ENCODE peak calls at places on chromosomes 11 and 22, in nine cellular contexts. F, O, D, Q, C, V, G, M and B are unnamed samples.

GRCh38 chr22:47107431-47107830 is 345.0 kb downstream of the TBC1D22A start:
- DNase-seq in F (peak), O (peak), M (no peak), Q (no peak), D (peak), C (no peak), G (no peak), V (no peak), B (peak)

GRCh38 chr11:74685905-74686304 is 45.3 kb downstream of the CHRDL2 start:
- DNase-seq in M (no peak), G (no peak), C (peak), Q (peak), V (peak), O (no peak), D (no peak), F (no peak), B (no peak)

GRCh38 chr11:10021563-10021962 is 272.5 kb downstream of the SBF2 start:
- DNase-seq in F (no peak), G (no peak), M (no peak), D (no peak), V (no peak), O (no peak), Q (no peak), C (no peak), B (no peak)

GRCh38 chr11:72524711-72525110 is 90.4 kb upstream of the CLPB start:
- DNase-seq in O (peak), Q (no peak), C (no peak), F (peak), V (no peak), M (no peak), G (no peak), D (peak), B (no peak)

GRCh38 chr22:30943368-30943767 is 25.2 kb downstream of the MORC2 start:
- DNase-seq in Q (no peak), D (no peak), V (no peak), M (no peak), O (no peak), G (no peak), C (no peak), F (no peak), B (no peak)

GRCh38 chr11:61754534-61755482 is 2.4 kb downstream of the MYRF start:
- DNase-seq in Q (peak), M (no peak), O (peak), C (no peak), G (no peak), F (no peak), D (no peak), V (no peak), B (no peak)

GRCh38 chr11:890794-891600 is 19.6 kb downstream of the CHID1 start:
- DNase-seq in M (no peak), G (no peak), F (no peak), V (no peak), D (no peak), C (no peak), Q (no peak), O (no peak), B (no peak)

GRCh38 chr22:49638788-49639187 is 188.9 kb downstream of the BRD1 start:
- DNase-seq in O (peak), G (no peak), D (peak), C (no peak), F (no peak), M (no peak), V (no peak), Q (no peak), B (no peak)

GRCh38 chr11:7089328-7090251 is 792 bp downstream of the RBMXL2 start:
- DNase-seq in G (no peak), O (no peak), C (peak), V (no peak), F (no peak), D (no peak), M (no peak), Q (no peak), B (no peak)

GRCh38 chr11:26219506-26220117 is 112.3 kb upstream of the ANO3 start:
- DNase-seq in G (no peak), C (no peak), V (no peak), D (no peak), Q (no peak), F (no peak), M (peak), O (peak), B (no peak)

GRCh38 chr11:104609297-104609696 is 289.0 kb downstream of the CASP12 start:
- DNase-seq in C (no peak), D (peak), O (peak), G (no peak), M (peak), F (peak), V (peak), Q (no peak), B (peak)

GRCh38 chr11:68501813-68502212 is 41.3 kb downstream of the PPP6R3 start:
- DNase-seq in G (no peak), M (no peak), C (no peak), O (no peak), D (no peak), V (no peak), F (no peak), Q (no peak), B (no peak)

GRCh38 chr22:32355760-32356159 is 1.9 kb upstream of the RFPL3 start:
- DNase-seq in C (no peak), O (no peak), G (no peak), M (no peak), D (no peak), F (peak), Q (no peak), V (no peak), B (peak)
- TF ChIP-seq CTCF in C (no peak), O (peak), G (no peak), M (no peak), D (no peak), F (peak), Q (no peak), V (no peak), B (peak)

GRCh38 chr22:37751449-37752188 is 54.8 kb downstream of the TRIOBP start:
- DNase-seq in G (no peak), V (no peak), D (no peak), M (no peak), F (no peak), O (no peak), Q (no peak), C (no peak), B (no peak)

GRCh38 chr22:37750596-37751162 is 53.8 kb downstream of the TRIOBP start:
- DNase-seq in G (no peak), F (no peak), C (no peak), O (no peak), M (no peak), D (no peak), V (no peak), Q (no peak), B (no peak)

GRCh38 chr22:37749831-37750595 is 53.2 kb downstream of the TRIOBP start:
- DNase-seq in G (peak), Q (no peak), D (peak), O (peak), F (peak), M (no peak), C (no peak), V (no peak), B (peak)

GRCh38 chr22:37752189-37753061 is 55.3 kb upstream of the GCAT start:
- DNase-seq in F (peak), C (peak), V (peak), Q (peak), G (peak), M (no peak), D (peak), O (peak), B (peak)

DNA sequence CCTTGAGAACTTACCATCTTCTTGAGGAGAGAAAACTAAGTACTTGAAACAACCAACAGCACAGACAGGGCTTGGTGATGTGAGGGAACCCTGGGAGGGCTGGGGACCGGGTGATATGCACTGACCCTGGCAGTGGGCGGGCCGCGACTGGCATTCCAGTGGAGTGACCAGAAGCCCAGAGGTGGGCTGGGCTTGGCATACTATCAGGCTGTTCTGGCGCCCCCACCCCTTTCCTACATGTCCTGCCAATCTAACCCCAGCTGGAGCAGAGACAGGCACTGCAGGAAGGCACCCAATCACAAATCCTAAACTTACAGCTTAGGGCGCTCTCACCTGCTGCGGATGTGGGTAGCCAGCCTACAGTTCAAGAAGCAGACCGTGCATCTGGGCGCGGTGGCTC is 54.0 kb upstream of the GCAT start:
- DNase-seq in O (no peak), G (no peak), V (no peak), M (no peak), D (no peak), C (no peak), Q (no peak), F (no peak), B (no peak)
- H3K4me3 ChIP-seq in O (no peak), G (no peak), V (no peak), M (no peak), D (no peak), C (no peak), Q (no peak), F (no peak), B (no peak)

GRCh38 chr11:8234425-8234821 is 29.3 kb downstream of the LMO1 start:
- DNase-seq in C (no peak), F (no peak), D (no peak), M (no peak), G (no peak), O (no peak), Q (no peak), V (no peak), B (no peak)
- TF ChIP-seq CTCF in C (no peak), F (no peak), D (no peak), M (no peak), G (no peak), O (peak), Q (no peak), V (no peak), B (peak)

GRCh38 chr22:45262195-45262930 is 21.7 kb upstream of the KIAA0930 start:
- DNase-seq in O (no peak), G (no peak), M (no peak), D (no peak), F (no peak), Q (no peak), C (no peak), V (no peak), B (no peak)
- H3K4me3 ChIP-seq in O (no peak), G (no peak), M (no peak), D (no peak), F (no peak), Q (no peak), C (no peak), V (no peak), B (no peak)

GRCh38 chr11:111762981-111763643 is 3.1 kb downstream of the PPP2R1B start:
- DNase-seq in V (no peak), G (no peak), C (no peak), Q (no peak), M (no peak), D (peak), F (no peak), O (no peak), B (no peak)
- TF ChIP-seq CTCF in V (no peak), G (no peak), C (no peak), Q (no peak), M (no peak), D (peak), F (no peak), O (peak), B (peak)

GRCh38 chr22:27796118-27796517 is 5.4 kb downstream of the MN1 start:
- DNase-seq in M (no peak), G (no peak), F (no peak), V (no peak), Q (no peak), O (no peak), D (no peak), C (no peak), B (peak)
- H3K4me3 ChIP-seq in M (no peak), G (peak), F (no peak), V (no peak), Q (no peak), O (peak), D (no peak), C (peak), B (peak)

DNA sequence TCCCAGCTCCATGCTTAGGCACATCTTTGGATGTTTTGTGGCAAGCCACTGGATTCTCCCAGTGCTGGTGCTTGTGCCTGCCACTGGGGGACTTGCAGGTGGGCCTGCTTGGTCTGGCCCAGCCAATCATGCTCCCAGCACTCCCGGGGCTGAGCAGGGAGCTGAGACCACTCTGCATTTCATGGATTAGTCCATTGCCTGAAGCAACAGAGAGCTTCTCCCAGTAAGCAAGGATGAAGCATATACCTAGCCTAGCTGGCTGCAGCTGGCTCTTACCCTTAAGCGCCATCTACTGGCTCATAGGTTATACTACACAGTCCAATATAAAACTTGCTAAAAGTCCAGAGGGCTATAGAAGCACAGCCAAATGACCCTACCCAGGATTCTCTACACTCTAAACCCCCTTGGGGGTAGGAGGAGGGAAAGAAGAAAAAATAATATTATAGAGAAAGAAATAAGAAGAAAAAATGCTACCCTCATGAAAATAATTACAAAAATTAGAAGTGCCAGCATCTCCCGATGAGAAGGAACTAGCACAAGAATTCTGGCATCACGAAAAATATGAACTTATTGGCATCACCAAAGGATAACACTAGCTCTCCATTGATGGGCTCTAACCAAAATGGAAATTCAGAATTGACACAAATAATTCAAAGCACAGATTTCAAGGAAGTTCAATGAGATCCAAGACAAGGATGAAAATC is 275.3 kb downstream of the C11orf87 start:
- DNase-seq in C (no peak), M (peak), Q (no peak), D (peak), G (no peak), F (peak), O (peak), V (no peak), B (peak)
- TF ChIP-seq CTCF in C (peak), M (peak), Q (no peak), D (peak), G (no peak), F (peak), O (peak), V (peak), B (peak)